ENCODE peak calls at places on chromosomes 13 and 19, in ten cellular contexts. One of them, this sample, is unnamed.
A peak's percentile ranks its signal among the peaks of the same experiment; 100 is the strongest.

GRCh38 chr19:41866284-41866683 is 6.2 kb downstream of the RPS19 start:
- DNase-seq in fibroblast of lung: no peak
- DNase-seq in HCT116: no peak
- DNase-seq in RWPE2: no peak
- DNase-seq in lung: no peak
- DNase-seq in A549: no peak
- DNase-seq in endothelial cell of umbilical vein: no peak
- DNase-seq in cardiac muscle cell: no peak
- DNase-seq in mesenchymal stem cell: no peak
- DNase-seq in stomach: no peak
- DNase-seq in this sample: peak; percentile 45

GRCh38 chr13:94858856-94859811 is 146.8 kb upstream of the SOX21 start:
- DNase-seq in mesenchymal stem cell: peak; percentile 94
- DNase-seq in endothelial cell of umbilical vein: peak; percentile 97
- DNase-seq in fibroblast of lung: peak; percentile 38
- DNase-seq in RWPE2: no peak
- DNase-seq in A549: no peak
- DNase-seq in lung: peak; percentile 39
- DNase-seq in stomach: peak; percentile 35
- DNase-seq in cardiac muscle cell: peak; percentile 87
- DNase-seq in HCT116: no peak
- DNase-seq in this sample: no peak

GRCh38 chr13:80665792-80666333 is 324.9 kb upstream of the SPRY2 start:
- DNase-seq in endothelial cell of umbilical vein: no peak
- DNase-seq in cardiac muscle cell: peak; percentile 12
- DNase-seq in A549: no peak
- DNase-seq in HCT116: no peak
- DNase-seq in fibroblast of lung: peak; percentile 1
- DNase-seq in lung: no peak
- DNase-seq in stomach: no peak
- DNase-seq in mesenchymal stem cell: no peak
- DNase-seq in RWPE2: no peak
- DNase-seq in this sample: no peak

GRCh38 chr13:111359930-111360329 is 39.5 kb downstream of the TEX29 start:
- DNase-seq in cardiac muscle cell: no peak
- DNase-seq in A549: no peak
- DNase-seq in lung: peak; percentile 10
- DNase-seq in fibroblast of lung: no peak
- DNase-seq in endothelial cell of umbilical vein: no peak
- DNase-seq in mesenchymal stem cell: no peak
- DNase-seq in RWPE2: no peak
- DNase-seq in stomach: peak; percentile 15
- DNase-seq in HCT116: no peak
- DNase-seq in this sample: no peak

GRCh38 chr19:4362871-4363545 is 19.6 kb downstream of the MPND start:
- DNase-seq in lung: no peak
- DNase-seq in cardiac muscle cell: no peak
- DNase-seq in RWPE2: peak; percentile 66
- DNase-seq in A549: no peak
- DNase-seq in endothelial cell of umbilical vein: no peak
- DNase-seq in fibroblast of lung: no peak
- DNase-seq in stomach: no peak
- DNase-seq in mesenchymal stem cell: no peak
- DNase-seq in HCT116: no peak
- DNase-seq in this sample: no peak

GRCh38 chr19:33055718-33056117 is 9.0 kb downstream of the RHPN2 start:
- DNase-seq in fibroblast of lung: peak; percentile 60
- DNase-seq in lung: no peak
- DNase-seq in RWPE2: no peak
- DNase-seq in stomach: no peak
- DNase-seq in cardiac muscle cell: peak; percentile 77
- DNase-seq in mesenchymal stem cell: no peak
- DNase-seq in HCT116: no peak
- DNase-seq in endothelial cell of umbilical vein: no peak
- DNase-seq in A549: no peak
- DNase-seq in this sample: no peak

GRCh38 chr13:23183292-23183691 is 2.5 kb downstream of the SGCG start:
- DNase-seq in mesenchymal stem cell: no peak
- DNase-seq in fibroblast of lung: no peak
- DNase-seq in endothelial cell of umbilical vein: no peak
- DNase-seq in stomach: no peak
- DNase-seq in A549: no peak
- DNase-seq in cardiac muscle cell: no peak
- DNase-seq in RWPE2: no peak
- DNase-seq in HCT116: no peak
- DNase-seq in lung: no peak
- DNase-seq in this sample: no peak

GRCh38 chr19:46533085-46534081 is 37.7 kb upstream of the PNMA8B start:
- DNase-seq in endothelial cell of umbilical vein: no peak
- DNase-seq in A549: no peak
- DNase-seq in cardiac muscle cell: no peak
- DNase-seq in mesenchymal stem cell: no peak
- DNase-seq in HCT116: no peak
- DNase-seq in lung: no peak
- DNase-seq in stomach: no peak
- DNase-seq in fibroblast of lung: no peak
- DNase-seq in RWPE2: no peak
- DNase-seq in this sample: no peak

GRCh38 chr19:33393286-33394005 is 19.9 kb downstream of the CEBPG start:
- DNase-seq in HCT116: no peak
- DNase-seq in lung: no peak
- DNase-seq in mesenchymal stem cell: no peak
- DNase-seq in cardiac muscle cell: no peak
- DNase-seq in endothelial cell of umbilical vein: no peak
- DNase-seq in fibroblast of lung: no peak
- DNase-seq in stomach: no peak
- DNase-seq in A549: no peak
- DNase-seq in RWPE2: peak; percentile 62
- DNase-seq in this sample: peak; percentile 36

GRCh38 chr13:92716749-92717148 is 509.9 kb upstream of the GPC6 start:
- DNase-seq in lung: no peak
- DNase-seq in RWPE2: no peak
- DNase-seq in endothelial cell of umbilical vein: no peak
- DNase-seq in A549: no peak
- DNase-seq in mesenchymal stem cell: peak; percentile 31
- DNase-seq in cardiac muscle cell: peak; percentile 55
- DNase-seq in fibroblast of lung: peak; percentile 21
- DNase-seq in HCT116: no peak
- DNase-seq in stomach: no peak
- DNase-seq in this sample: no peak

GRCh38 chr19:17510220-17510993 is 1.0 kb upstream of the PGLS start:
- DNase-seq in cardiac muscle cell: peak; percentile 28
- DNase-seq in fibroblast of lung: peak; percentile 17
- DNase-seq in HCT116: no peak
- DNase-seq in stomach: no peak
- DNase-seq in mesenchymal stem cell: peak; percentile 36
- DNase-seq in RWPE2: no peak
- DNase-seq in lung: no peak
- DNase-seq in endothelial cell of umbilical vein: peak; percentile 32
- DNase-seq in A549: no peak
- DNase-seq in this sample: no peak

GRCh38 chr19:3618144-3618810 is 8.3 kb downstream of the CACTIN start:
- DNase-seq in mesenchymal stem cell: peak; percentile 68
- DNase-seq in cardiac muscle cell: peak; percentile 67
- DNase-seq in RWPE2: peak; percentile 34
- DNase-seq in stomach: peak; percentile 73
- DNase-seq in lung: no peak
- DNase-seq in A549: no peak
- DNase-seq in fibroblast of lung: peak; percentile 23
- DNase-seq in endothelial cell of umbilical vein: peak; percentile 38
- DNase-seq in HCT116: no peak
- DNase-seq in this sample: no peak

GRCh38 chr13:32905864-32906180 is 110.4 kb upstream of the KL start:
- DNase-seq in endothelial cell of umbilical vein: no peak
- DNase-seq in cardiac muscle cell: no peak
- DNase-seq in A549: no peak
- DNase-seq in lung: no peak
- DNase-seq in stomach: no peak
- DNase-seq in mesenchymal stem cell: no peak
- DNase-seq in RWPE2: no peak
- DNase-seq in fibroblast of lung: peak; percentile 56
- DNase-seq in HCT116: no peak
- DNase-seq in this sample: no peak

GRCh38 chr19:55474269-55475265 is 1.9 kb upstream of the ZNF628 start:
- DNase-seq in endothelial cell of umbilical vein: no peak
- DNase-seq in HCT116: no peak
- DNase-seq in A549: no peak
- DNase-seq in mesenchymal stem cell: no peak
- DNase-seq in cardiac muscle cell: no peak
- DNase-seq in RWPE2: no peak
- DNase-seq in fibroblast of lung: peak; percentile 92
- DNase-seq in lung: no peak
- DNase-seq in stomach: no peak
- DNase-seq in this sample: no peak

GRCh38 chr19:30206187-30206586 is 166.0 kb upstream of the ZNF536 start:
- DNase-seq in lung: no peak
- DNase-seq in mesenchymal stem cell: no peak
- DNase-seq in A549: no peak
- DNase-seq in HCT116: no peak
- DNase-seq in cardiac muscle cell: no peak
- DNase-seq in endothelial cell of umbilical vein: no peak
- DNase-seq in fibroblast of lung: no peak
- DNase-seq in RWPE2: no peak
- DNase-seq in stomach: no peak
- DNase-seq in this sample: no peak

GRCh38 chr13:110448677-110449076 is 112.8 kb downstream of the RAB20 start:
- DNase-seq in RWPE2: no peak
- DNase-seq in cardiac muscle cell: no peak
- DNase-seq in mesenchymal stem cell: no peak
- DNase-seq in stomach: no peak
- DNase-seq in A549: no peak
- DNase-seq in endothelial cell of umbilical vein: no peak
- DNase-seq in lung: no peak
- DNase-seq in fibroblast of lung: no peak
- DNase-seq in HCT116: no peak
- DNase-seq in this sample: no peak

GRCh38 chr19:1837625-1838105 is 10.6 kb downstream of the REXO1 start:
- DNase-seq in endothelial cell of umbilical vein: peak; percentile 44
- DNase-seq in fibroblast of lung: no peak
- DNase-seq in HCT116: no peak
- DNase-seq in cardiac muscle cell: peak; percentile 38
- DNase-seq in lung: no peak
- DNase-seq in mesenchymal stem cell: no peak
- DNase-seq in RWPE2: no peak
- DNase-seq in stomach: peak; percentile 48
- DNase-seq in A549: peak; percentile 64
- DNase-seq in this sample: no peak
- H3K4me1 ChIP-seq in endothelial cell of umbilical vein: peaks cover 16% of the 10 kb centered on the region
- H3K4me1 ChIP-seq in fibroblast of lung: peaks cover 15% of the 10 kb centered on the region
- H3K4me1 ChIP-seq in HCT116: peaks cover 23% of the 10 kb centered on the region
- H3K4me1 ChIP-seq in cardiac muscle cell: peaks cover 14% of the 10 kb centered on the region
- H3K4me1 ChIP-seq in lung: peaks cover 20% of the 10 kb centered on the region
- H3K4me1 ChIP-seq in mesenchymal stem cell: peaks cover 21% of the 10 kb centered on the region
- H3K4me1 ChIP-seq in RWPE2: no peaks in the 10 kb centered on the region
- H3K4me1 ChIP-seq in stomach: peaks cover 89% of the 10 kb centered on the region
- H3K4me1 ChIP-seq in A549: no peaks in the 10 kb centered on the region
- H3K4me1 ChIP-seq in this sample: no peaks in the 10 kb centered on the region

DNA sequence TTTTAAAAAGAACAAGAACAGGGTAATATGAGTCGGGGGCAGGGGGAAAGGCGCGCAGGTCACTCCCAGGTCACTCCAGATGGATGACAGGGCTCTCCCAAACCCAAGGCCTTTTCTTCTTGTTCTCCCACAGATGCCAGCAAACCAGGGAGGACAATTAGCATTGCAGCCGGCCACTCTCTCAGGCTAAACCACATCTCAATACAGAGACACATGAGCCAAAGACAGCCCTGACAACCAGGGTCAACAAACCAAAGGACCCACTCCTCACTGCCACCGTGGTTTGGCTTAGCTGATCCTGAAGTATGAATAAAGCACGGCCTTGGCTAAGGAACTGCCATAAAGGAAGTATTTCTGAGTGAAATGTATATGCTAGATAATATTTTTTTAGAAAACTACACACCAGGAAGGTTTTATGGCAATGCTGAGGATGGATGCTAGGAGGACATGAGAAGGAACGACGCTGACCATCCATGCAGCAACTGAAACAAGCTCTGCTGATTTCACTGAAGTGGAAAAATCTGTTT is 47.2 kb downstream of the LATS2 start:
- DNase-seq in endothelial cell of umbilical vein: no peak
- DNase-seq in mesenchymal stem cell: no peak
- DNase-seq in HCT116: no peak
- DNase-seq in RWPE2: no peak
- DNase-seq in lung: no peak
- DNase-seq in stomach: no peak
- DNase-seq in A549: no peak
- DNase-seq in fibroblast of lung: peak; percentile 48
- DNase-seq in cardiac muscle cell: no peak
- DNase-seq in this sample: no peak
- H3K4me1 ChIP-seq in endothelial cell of umbilical vein: peaks cover 51% of the 10 kb centered on the region
- H3K4me1 ChIP-seq in mesenchymal stem cell: peaks cover 34% of the 10 kb centered on the region
- H3K4me1 ChIP-seq in HCT116: peaks cover 34% of the 10 kb centered on the region
- H3K4me1 ChIP-seq in RWPE2: peaks cover 26% of the 10 kb centered on the region
- H3K4me1 ChIP-seq in lung: peaks cover 32% of the 10 kb centered on the region
- H3K4me1 ChIP-seq in stomach: peaks cover 86% of the 10 kb centered on the region
- H3K4me1 ChIP-seq in A549: peaks cover 77% of the 10 kb centered on the region
- H3K4me1 ChIP-seq in fibroblast of lung: peaks cover 47% of the 10 kb centered on the region
- H3K4me1 ChIP-seq in cardiac muscle cell: peaks cover 10% of the 10 kb centered on the region
- H3K4me1 ChIP-seq in this sample: peaks cover 40% of the 10 kb centered on the region

GRCh38 chr19:1168562-1168873 is 5.5 kb downstream of the SBNO2 start:
- DNase-seq in cardiac muscle cell: no peak
- DNase-seq in A549: no peak
- DNase-seq in RWPE2: no peak
- DNase-seq in stomach: no peak
- DNase-seq in endothelial cell of umbilical vein: no peak
- DNase-seq in fibroblast of lung: no peak
- DNase-seq in mesenchymal stem cell: no peak
- DNase-seq in lung: no peak
- DNase-seq in HCT116: no peak
- DNase-seq in this sample: no peak
- H3K4me1 ChIP-seq in cardiac muscle cell: peaks cover 20% of the 10 kb centered on the region
- H3K4me1 ChIP-seq in A549: peaks cover 45% of the 10 kb centered on the region
- H3K4me1 ChIP-seq in RWPE2: peaks cover 21% of the 10 kb centered on the region
- H3K4me1 ChIP-seq in stomach: peaks cover 85% of the 10 kb centered on the region
- H3K4me1 ChIP-seq in endothelial cell of umbilical vein: no peaks in the 10 kb centered on the region
- H3K4me1 ChIP-seq in fibroblast of lung: peaks cover 27% of the 10 kb centered on the region
- H3K4me1 ChIP-seq in mesenchymal stem cell: peaks cover 66% of the 10 kb centered on the region
- H3K4me1 ChIP-seq in lung: peaks cover 50% of the 10 kb centered on the region
- H3K4me1 ChIP-seq in HCT116: peaks cover 53% of the 10 kb centered on the region
- H3K4me1 ChIP-seq in this sample: peaks cover 3% of the 10 kb centered on the region

GRCh38 chr13:40191186-40191980 is 475.1 kb downstream of the FOXO1 start:
- DNase-seq in stomach: no peak
- DNase-seq in A549: no peak
- DNase-seq in endothelial cell of umbilical vein: no peak
- DNase-seq in RWPE2: no peak
- DNase-seq in fibroblast of lung: peak; percentile 71
- DNase-seq in cardiac muscle cell: peak; percentile 67
- DNase-seq in mesenchymal stem cell: peak; percentile 29
- DNase-seq in lung: no peak
- DNase-seq in HCT116: no peak
- DNase-seq in this sample: no peak
- H3K4me1 ChIP-seq in stomach: peaks cover 43% of the 10 kb centered on the region
- H3K4me1 ChIP-seq in A549: peaks cover 8% of the 10 kb centered on the region
- H3K4me1 ChIP-seq in endothelial cell of umbilical vein: peaks cover 53% of the 10 kb centered on the region
- H3K4me1 ChIP-seq in RWPE2: peaks cover 12% of the 10 kb centered on the region
- H3K4me1 ChIP-seq in fibroblast of lung: no peaks in the 10 kb centered on the region
- H3K4me1 ChIP-seq in cardiac muscle cell: peaks cover 10% of the 10 kb centered on the region
- H3K4me1 ChIP-seq in mesenchymal stem cell: peaks cover 15% of the 10 kb centered on the region
- H3K4me1 ChIP-seq in lung: peaks cover 3% of the 10 kb centered on the region
- H3K4me1 ChIP-seq in HCT116: no peaks in the 10 kb centered on the region
- H3K4me1 ChIP-seq in this sample: peaks cover 18% of the 10 kb centered on the region

GRCh38 chr19:35115538-35115951 is at the start of gene FXYD3:
- DNase-seq in stomach: peak; percentile 57
- DNase-seq in RWPE2: no peak
- DNase-seq in lung: no peak
- DNase-seq in endothelial cell of umbilical vein: no peak
- DNase-seq in A549: no peak
- DNase-seq in fibroblast of lung: no peak
- DNase-seq in HCT116: no peak
- DNase-seq in cardiac muscle cell: no peak
- DNase-seq in mesenchymal stem cell: no peak
- DNase-seq in this sample: no peak
- H3K4me1 ChIP-seq in stomach: peaks cover 20% of the 10 kb centered on the region
- H3K4me1 ChIP-seq in RWPE2: peaks cover 12% of the 10 kb centered on the region
- H3K4me1 ChIP-seq in lung: peaks cover 2% of the 10 kb centered on the region
- H3K4me1 ChIP-seq in endothelial cell of umbilical vein: no peaks in the 10 kb centered on the region
- H3K4me1 ChIP-seq in A549: peaks cover 13% of the 10 kb centered on the region
- H3K4me1 ChIP-seq in fibroblast of lung: no peaks in the 10 kb centered on the region
- H3K4me1 ChIP-seq in HCT116: peaks cover 38% of the 10 kb centered on the region
- H3K4me1 ChIP-seq in cardiac muscle cell: no peaks in the 10 kb centered on the region
- H3K4me1 ChIP-seq in mesenchymal stem cell: no peaks in the 10 kb centered on the region
- H3K4me1 ChIP-seq in this sample: peaks cover 31% of the 10 kb centered on the region